ENCODE peak calls at places on chromosomes 6 and 20, in nine cellular contexts. One of them, this sample, is unnamed.

GRCh38 chr6:16683524-16684194 is 77.6 kb downstream of the ATXN1 start:
- DNase-seq in stimulated activated effector memory CD8-positive, alpha-beta T cell treated with anti-CD3 and anti-CD28 coated beads, Interleukin-12 subunit alpha, Interleukin-12 subunit beta, amount 100 ng/mL, for 72 hours: no peak
- DNase-seq in choroid plexus epithelial cell: peak
- DNase-seq in progenitor cell of endocrine pancreas: no peak
- DNase-seq in HL-60: peak
- DNase-seq in activated CD4-positive, CD25-positive, alpha-beta regulatory T cell: no peak
- DNase-seq in stimulated activated CD8-positive, alpha-beta memory T cell treated with anti-CD3 and anti-CD28 coated beads, Interleukin-4, amount 100 ng/mL, for 48 hours: no peak
- DNase-seq in amniotic epithelial cell: peak
- DNase-seq in substantia nigra: no peak
- DNase-seq in this sample: peak

GRCh38 chr6:16711551-16712249 is 49.6 kb downstream of the ATXN1 start:
- DNase-seq in stimulated activated effector memory CD8-positive, alpha-beta T cell treated with anti-CD3 and anti-CD28 coated beads, Interleukin-12 subunit alpha, Interleukin-12 subunit beta, amount 100 ng/mL, for 72 hours: peak
- DNase-seq in choroid plexus epithelial cell: no peak
- DNase-seq in progenitor cell of endocrine pancreas: no peak
- DNase-seq in HL-60: no peak
- DNase-seq in activated CD4-positive, CD25-positive, alpha-beta regulatory T cell: no peak
- DNase-seq in stimulated activated CD8-positive, alpha-beta memory T cell treated with anti-CD3 and anti-CD28 coated beads, Interleukin-4, amount 100 ng/mL, for 48 hours: no peak
- DNase-seq in amniotic epithelial cell: peak
- DNase-seq in substantia nigra: no peak
- DNase-seq in this sample: no peak

GRCh38 chr20:45011108-45011526 is 44.8 kb downstream of the STK4 start:
- DNase-seq in stimulated activated effector memory CD8-positive, alpha-beta T cell treated with anti-CD3 and anti-CD28 coated beads, Interleukin-12 subunit alpha, Interleukin-12 subunit beta, amount 100 ng/mL, for 72 hours: no peak
- DNase-seq in choroid plexus epithelial cell: peak
- DNase-seq in progenitor cell of endocrine pancreas: peak
- DNase-seq in HL-60: peak
- DNase-seq in activated CD4-positive, CD25-positive, alpha-beta regulatory T cell: no peak
- DNase-seq in stimulated activated CD8-positive, alpha-beta memory T cell treated with anti-CD3 and anti-CD28 coated beads, Interleukin-4, amount 100 ng/mL, for 48 hours: peak
- DNase-seq in amniotic epithelial cell: peak
- DNase-seq in substantia nigra: peak
- DNase-seq in this sample: peak

GRCh38 chr6:168226832-168227434 is 92.6 kb downstream of the DACT2 start:
- DNase-seq in stimulated activated effector memory CD8-positive, alpha-beta T cell treated with anti-CD3 and anti-CD28 coated beads, Interleukin-12 subunit alpha, Interleukin-12 subunit beta, amount 100 ng/mL, for 72 hours: no peak
- DNase-seq in choroid plexus epithelial cell: no peak
- DNase-seq in progenitor cell of endocrine pancreas: no peak
- DNase-seq in HL-60: no peak
- DNase-seq in activated CD4-positive, CD25-positive, alpha-beta regulatory T cell: no peak
- DNase-seq in stimulated activated CD8-positive, alpha-beta memory T cell treated with anti-CD3 and anti-CD28 coated beads, Interleukin-4, amount 100 ng/mL, for 48 hours: no peak
- DNase-seq in amniotic epithelial cell: no peak
- DNase-seq in substantia nigra: no peak
- DNase-seq in this sample: peak

GRCh38 chr6:24960991-24961475 is 25.3 kb upstream of the RIPOR2 start:
- DNase-seq in stimulated activated effector memory CD8-positive, alpha-beta T cell treated with anti-CD3 and anti-CD28 coated beads, Interleukin-12 subunit alpha, Interleukin-12 subunit beta, amount 100 ng/mL, for 72 hours: peak
- DNase-seq in choroid plexus epithelial cell: no peak
- DNase-seq in progenitor cell of endocrine pancreas: no peak
- DNase-seq in HL-60: no peak
- DNase-seq in activated CD4-positive, CD25-positive, alpha-beta regulatory T cell: no peak
- DNase-seq in stimulated activated CD8-positive, alpha-beta memory T cell treated with anti-CD3 and anti-CD28 coated beads, Interleukin-4, amount 100 ng/mL, for 48 hours: no peak
- DNase-seq in amniotic epithelial cell: no peak
- DNase-seq in substantia nigra: no peak
- DNase-seq in this sample: no peak

GRCh38 chr20:18588554-18589043 is 745 bp downstream of the DTD1 start:
- DNase-seq in stimulated activated effector memory CD8-positive, alpha-beta T cell treated with anti-CD3 and anti-CD28 coated beads, Interleukin-12 subunit alpha, Interleukin-12 subunit beta, amount 100 ng/mL, for 72 hours: no peak
- DNase-seq in choroid plexus epithelial cell: no peak
- DNase-seq in progenitor cell of endocrine pancreas: no peak
- DNase-seq in HL-60: no peak
- DNase-seq in activated CD4-positive, CD25-positive, alpha-beta regulatory T cell: no peak
- DNase-seq in stimulated activated CD8-positive, alpha-beta memory T cell treated with anti-CD3 and anti-CD28 coated beads, Interleukin-4, amount 100 ng/mL, for 48 hours: peak
- DNase-seq in amniotic epithelial cell: no peak
- DNase-seq in substantia nigra: no peak
- DNase-seq in this sample: no peak

GRCh38 chr20:62795023-62795761 is 1.1 kb upstream of the MRGBP start:
- DNase-seq in stimulated activated effector memory CD8-positive, alpha-beta T cell treated with anti-CD3 and anti-CD28 coated beads, Interleukin-12 subunit alpha, Interleukin-12 subunit beta, amount 100 ng/mL, for 72 hours: peak
- DNase-seq in choroid plexus epithelial cell: peak
- DNase-seq in progenitor cell of endocrine pancreas: peak
- DNase-seq in HL-60: peak
- DNase-seq in activated CD4-positive, CD25-positive, alpha-beta regulatory T cell: peak
- DNase-seq in stimulated activated CD8-positive, alpha-beta memory T cell treated with anti-CD3 and anti-CD28 coated beads, Interleukin-4, amount 100 ng/mL, for 48 hours: peak
- DNase-seq in amniotic epithelial cell: peak
- DNase-seq in substantia nigra: no peak
- DNase-seq in this sample: peak

GRCh38 chr6:3664641-3665041 is 86.9 kb downstream of the PXDC1 start:
- DNase-seq in stimulated activated effector memory CD8-positive, alpha-beta T cell treated with anti-CD3 and anti-CD28 coated beads, Interleukin-12 subunit alpha, Interleukin-12 subunit beta, amount 100 ng/mL, for 72 hours: no peak
- DNase-seq in choroid plexus epithelial cell: peak
- DNase-seq in progenitor cell of endocrine pancreas: no peak
- DNase-seq in HL-60: no peak
- DNase-seq in activated CD4-positive, CD25-positive, alpha-beta regulatory T cell: no peak
- DNase-seq in stimulated activated CD8-positive, alpha-beta memory T cell treated with anti-CD3 and anti-CD28 coated beads, Interleukin-4, amount 100 ng/mL, for 48 hours: no peak
- DNase-seq in amniotic epithelial cell: peak
- DNase-seq in substantia nigra: no peak
- DNase-seq in this sample: no peak

GRCh38 chr6:56938634-56939294 is 16.1 kb upstream of the BEND6 start:
- DNase-seq in stimulated activated effector memory CD8-positive, alpha-beta T cell treated with anti-CD3 and anti-CD28 coated beads, Interleukin-12 subunit alpha, Interleukin-12 subunit beta, amount 100 ng/mL, for 72 hours: no peak
- DNase-seq in choroid plexus epithelial cell: peak
- DNase-seq in progenitor cell of endocrine pancreas: no peak
- DNase-seq in HL-60: no peak
- DNase-seq in activated CD4-positive, CD25-positive, alpha-beta regulatory T cell: no peak
- DNase-seq in stimulated activated CD8-positive, alpha-beta memory T cell treated with anti-CD3 and anti-CD28 coated beads, Interleukin-4, amount 100 ng/mL, for 48 hours: peak
- DNase-seq in amniotic epithelial cell: peak
- DNase-seq in substantia nigra: no peak
- DNase-seq in this sample: peak

GRCh38 chr6:132247381-132248159 is 153.7 kb downstream of the MOXD1 start:
- DNase-seq in stimulated activated effector memory CD8-positive, alpha-beta T cell treated with anti-CD3 and anti-CD28 coated beads, Interleukin-12 subunit alpha, Interleukin-12 subunit beta, amount 100 ng/mL, for 72 hours: no peak
- DNase-seq in choroid plexus epithelial cell: peak
- DNase-seq in progenitor cell of endocrine pancreas: no peak
- DNase-seq in HL-60: no peak
- DNase-seq in activated CD4-positive, CD25-positive, alpha-beta regulatory T cell: no peak
- DNase-seq in stimulated activated CD8-positive, alpha-beta memory T cell treated with anti-CD3 and anti-CD28 coated beads, Interleukin-4, amount 100 ng/mL, for 48 hours: no peak
- DNase-seq in amniotic epithelial cell: no peak
- DNase-seq in substantia nigra: no peak
- DNase-seq in this sample: peak

GRCh38 chr20:19786311-19786710 is 28.3 kb downstream of the RIN2 start:
- DNase-seq in stimulated activated effector memory CD8-positive, alpha-beta T cell treated with anti-CD3 and anti-CD28 coated beads, Interleukin-12 subunit alpha, Interleukin-12 subunit beta, amount 100 ng/mL, for 72 hours: no peak
- DNase-seq in choroid plexus epithelial cell: peak
- DNase-seq in progenitor cell of endocrine pancreas: no peak
- DNase-seq in HL-60: peak
- DNase-seq in activated CD4-positive, CD25-positive, alpha-beta regulatory T cell: no peak
- DNase-seq in stimulated activated CD8-positive, alpha-beta memory T cell treated with anti-CD3 and anti-CD28 coated beads, Interleukin-4, amount 100 ng/mL, for 48 hours: no peak
- DNase-seq in amniotic epithelial cell: peak
- DNase-seq in substantia nigra: no peak
- DNase-seq in this sample: peak

GRCh38 chr6:116396451-116396850 is 25.7 kb downstream of the DSE start:
- DNase-seq in stimulated activated effector memory CD8-positive, alpha-beta T cell treated with anti-CD3 and anti-CD28 coated beads, Interleukin-12 subunit alpha, Interleukin-12 subunit beta, amount 100 ng/mL, for 72 hours: no peak
- DNase-seq in choroid plexus epithelial cell: no peak
- DNase-seq in progenitor cell of endocrine pancreas: no peak
- DNase-seq in HL-60: no peak
- DNase-seq in activated CD4-positive, CD25-positive, alpha-beta regulatory T cell: no peak
- DNase-seq in stimulated activated CD8-positive, alpha-beta memory T cell treated with anti-CD3 and anti-CD28 coated beads, Interleukin-4, amount 100 ng/mL, for 48 hours: no peak
- DNase-seq in amniotic epithelial cell: no peak
- DNase-seq in substantia nigra: no peak
- DNase-seq in this sample: peak

GRCh38 chr6:36268478-36269248 is 1.2 kb upstream of the PNPLA1 start:
- DNase-seq in stimulated activated effector memory CD8-positive, alpha-beta T cell treated with anti-CD3 and anti-CD28 coated beads, Interleukin-12 subunit alpha, Interleukin-12 subunit beta, amount 100 ng/mL, for 72 hours: no peak
- DNase-seq in choroid plexus epithelial cell: peak
- DNase-seq in progenitor cell of endocrine pancreas: no peak
- DNase-seq in HL-60: no peak
- DNase-seq in activated CD4-positive, CD25-positive, alpha-beta regulatory T cell: no peak
- DNase-seq in stimulated activated CD8-positive, alpha-beta memory T cell treated with anti-CD3 and anti-CD28 coated beads, Interleukin-4, amount 100 ng/mL, for 48 hours: no peak
- DNase-seq in amniotic epithelial cell: peak
- DNase-seq in substantia nigra: no peak
- DNase-seq in this sample: peak

GRCh38 chr20:25867776-25868649 is 171.4 kb upstream of the ZNF337 start:
- DNase-seq in stimulated activated effector memory CD8-positive, alpha-beta T cell treated with anti-CD3 and anti-CD28 coated beads, Interleukin-12 subunit alpha, Interleukin-12 subunit beta, amount 100 ng/mL, for 72 hours: peak
- DNase-seq in choroid plexus epithelial cell: peak
- DNase-seq in progenitor cell of endocrine pancreas: no peak
- DNase-seq in HL-60: no peak
- DNase-seq in activated CD4-positive, CD25-positive, alpha-beta regulatory T cell: peak
- DNase-seq in stimulated activated CD8-positive, alpha-beta memory T cell treated with anti-CD3 and anti-CD28 coated beads, Interleukin-4, amount 100 ng/mL, for 48 hours: peak
- DNase-seq in amniotic epithelial cell: peak
- DNase-seq in substantia nigra: peak
- DNase-seq in this sample: peak

GRCh38 chr20:46025376-46025783 is 3.6 kb upstream of the SLC12A5 start:
- DNase-seq in stimulated activated effector memory CD8-positive, alpha-beta T cell treated with anti-CD3 and anti-CD28 coated beads, Interleukin-12 subunit alpha, Interleukin-12 subunit beta, amount 100 ng/mL, for 72 hours: no peak
- DNase-seq in choroid plexus epithelial cell: no peak
- DNase-seq in progenitor cell of endocrine pancreas: no peak
- DNase-seq in HL-60: no peak
- DNase-seq in activated CD4-positive, CD25-positive, alpha-beta regulatory T cell: no peak
- DNase-seq in stimulated activated CD8-positive, alpha-beta memory T cell treated with anti-CD3 and anti-CD28 coated beads, Interleukin-4, amount 100 ng/mL, for 48 hours: no peak
- DNase-seq in amniotic epithelial cell: no peak
- DNase-seq in substantia nigra: no peak
- DNase-seq in this sample: no peak

GRCh38 chr6:135268263-135268662 is 87.2 kb downstream of the MYB start:
- DNase-seq in stimulated activated effector memory CD8-positive, alpha-beta T cell treated with anti-CD3 and anti-CD28 coated beads, Interleukin-12 subunit alpha, Interleukin-12 subunit beta, amount 100 ng/mL, for 72 hours: no peak
- DNase-seq in choroid plexus epithelial cell: no peak
- DNase-seq in progenitor cell of endocrine pancreas: no peak
- DNase-seq in HL-60: no peak
- DNase-seq in activated CD4-positive, CD25-positive, alpha-beta regulatory T cell: no peak
- DNase-seq in stimulated activated CD8-positive, alpha-beta memory T cell treated with anti-CD3 and anti-CD28 coated beads, Interleukin-4, amount 100 ng/mL, for 48 hours: no peak
- DNase-seq in amniotic epithelial cell: no peak
- DNase-seq in substantia nigra: no peak
- DNase-seq in this sample: no peak

GRCh38 chr20:57654363-57654997 is 34.3 kb upstream of the ZBP1 start:
- DNase-seq in stimulated activated effector memory CD8-positive, alpha-beta T cell treated with anti-CD3 and anti-CD28 coated beads, Interleukin-12 subunit alpha, Interleukin-12 subunit beta, amount 100 ng/mL, for 72 hours: peak
- DNase-seq in choroid plexus epithelial cell: peak
- DNase-seq in progenitor cell of endocrine pancreas: peak
- DNase-seq in HL-60: peak
- DNase-seq in activated CD4-positive, CD25-positive, alpha-beta regulatory T cell: no peak
- DNase-seq in stimulated activated CD8-positive, alpha-beta memory T cell treated with anti-CD3 and anti-CD28 coated beads, Interleukin-4, amount 100 ng/mL, for 48 hours: peak
- DNase-seq in amniotic epithelial cell: peak
- DNase-seq in substantia nigra: no peak
- DNase-seq in this sample: peak

GRCh38 chr20:23296841-23297701 is 53.5 kb upstream of the NXT1 start:
- DNase-seq in stimulated activated effector memory CD8-positive, alpha-beta T cell treated with anti-CD3 and anti-CD28 coated beads, Interleukin-12 subunit alpha, Interleukin-12 subunit beta, amount 100 ng/mL, for 72 hours: no peak
- DNase-seq in choroid plexus epithelial cell: peak
- DNase-seq in progenitor cell of endocrine pancreas: no peak
- DNase-seq in HL-60: no peak
- DNase-seq in activated CD4-positive, CD25-positive, alpha-beta regulatory T cell: no peak
- DNase-seq in stimulated activated CD8-positive, alpha-beta memory T cell treated with anti-CD3 and anti-CD28 coated beads, Interleukin-4, amount 100 ng/mL, for 48 hours: no peak
- DNase-seq in amniotic epithelial cell: peak
- DNase-seq in substantia nigra: no peak
- DNase-seq in this sample: no peak

GRCh38 chr6:30721198-30722024 is 1.3 kb downstream of the TUBB start:
- DNase-seq in stimulated activated effector memory CD8-positive, alpha-beta T cell treated with anti-CD3 and anti-CD28 coated beads, Interleukin-12 subunit alpha, Interleukin-12 subunit beta, amount 100 ng/mL, for 72 hours: peak
- DNase-seq in choroid plexus epithelial cell: peak
- DNase-seq in progenitor cell of endocrine pancreas: peak
- DNase-seq in HL-60: peak
- DNase-seq in activated CD4-positive, CD25-positive, alpha-beta regulatory T cell: peak
- DNase-seq in stimulated activated CD8-positive, alpha-beta memory T cell treated with anti-CD3 and anti-CD28 coated beads, Interleukin-4, amount 100 ng/mL, for 48 hours: peak
- DNase-seq in amniotic epithelial cell: peak
- DNase-seq in substantia nigra: peak
- DNase-seq in this sample: peak

GRCh38 chr20:60055740-60056139 is 97.5 kb downstream of the CDH26 start:
- DNase-seq in stimulated activated effector memory CD8-positive, alpha-beta T cell treated with anti-CD3 and anti-CD28 coated beads, Interleukin-12 subunit alpha, Interleukin-12 subunit beta, amount 100 ng/mL, for 72 hours: peak
- DNase-seq in choroid plexus epithelial cell: no peak
- DNase-seq in progenitor cell of endocrine pancreas: no peak
- DNase-seq in HL-60: peak
- DNase-seq in activated CD4-positive, CD25-positive, alpha-beta regulatory T cell: no peak
- DNase-seq in stimulated activated CD8-positive, alpha-beta memory T cell treated with anti-CD3 and anti-CD28 coated beads, Interleukin-4, amount 100 ng/mL, for 48 hours: peak
- DNase-seq in amniotic epithelial cell: peak
- DNase-seq in substantia nigra: no peak
- DNase-seq in this sample: no peak

GRCh38 chr6:111985202-111985731 is 68.6 kb upstream of the CCN6 start:
- DNase-seq in stimulated activated effector memory CD8-positive, alpha-beta T cell treated with anti-CD3 and anti-CD28 coated beads, Interleukin-12 subunit alpha, Interleukin-12 subunit beta, amount 100 ng/mL, for 72 hours: no peak
- DNase-seq in choroid plexus epithelial cell: peak
- DNase-seq in progenitor cell of endocrine pancreas: peak
- DNase-seq in HL-60: no peak
- DNase-seq in activated CD4-positive, CD25-positive, alpha-beta regulatory T cell: no peak
- DNase-seq in stimulated activated CD8-positive, alpha-beta memory T cell treated with anti-CD3 and anti-CD28 coated beads, Interleukin-4, amount 100 ng/mL, for 48 hours: peak
- DNase-seq in amniotic epithelial cell: peak
- DNase-seq in substantia nigra: no peak
- DNase-seq in this sample: peak

GRCh38 chr6:21935561-21936028 is 342.0 kb downstream of the SOX4 start:
- DNase-seq in stimulated activated effector memory CD8-positive, alpha-beta T cell treated with anti-CD3 and anti-CD28 coated beads, Interleukin-12 subunit alpha, Interleukin-12 subunit beta, amount 100 ng/mL, for 72 hours: no peak
- DNase-seq in choroid plexus epithelial cell: peak
- DNase-seq in progenitor cell of endocrine pancreas: no peak
- DNase-seq in HL-60: peak
- DNase-seq in activated CD4-positive, CD25-positive, alpha-beta regulatory T cell: no peak
- DNase-seq in stimulated activated CD8-positive, alpha-beta memory T cell treated with anti-CD3 and anti-CD28 coated beads, Interleukin-4, amount 100 ng/mL, for 48 hours: peak
- DNase-seq in amniotic epithelial cell: peak
- DNase-seq in substantia nigra: no peak
- DNase-seq in this sample: peak

GRCh38 chr20:11448554-11448953 is 469.1 kb upstream of the BTBD3 start:
- DNase-seq in stimulated activated effector memory CD8-positive, alpha-beta T cell treated with anti-CD3 and anti-CD28 coated beads, Interleukin-12 subunit alpha, Interleukin-12 subunit beta, amount 100 ng/mL, for 72 hours: no peak
- DNase-seq in choroid plexus epithelial cell: no peak
- DNase-seq in progenitor cell of endocrine pancreas: no peak
- DNase-seq in HL-60: no peak
- DNase-seq in activated CD4-positive, CD25-positive, alpha-beta regulatory T cell: no peak
- DNase-seq in stimulated activated CD8-positive, alpha-beta memory T cell treated with anti-CD3 and anti-CD28 coated beads, Interleukin-4, amount 100 ng/mL, for 48 hours: no peak
- DNase-seq in amniotic epithelial cell: no peak
- DNase-seq in substantia nigra: no peak
- DNase-seq in this sample: no peak